ENCODE peak calls at places on chromosomes 12 and 14, in eight cellular contexts. Z is germinal center; K is GM19239; X is GM20000; T is CD8-positive, alpha-beta memory T cell; H is AML-193; S is prostate gland; V is fibroblast of mammary gland. B is an unnamed sample.

GRCh38 chr12:115828151-115828550 is 449.3 kb downstream of the MED13L start:
- DNase-seq in Z (no peak), K (no peak), X (no peak), T (no peak), H (no peak), S (no peak), V (no peak), B (no peak)

GRCh38 chr14:19878029-19878642 is 3.2 kb downstream of the OR4K2 start:
- DNase-seq in Z (no peak), K (no peak), X (peak; percentile 22), T (no peak), H (peak; percentile 4), S (no peak), V (peak; percentile 24), B (peak; percentile 82)

GRCh38 chr12:108694812-108695278 is 36.5 kb downstream of the CORO1C start:
- DNase-seq in Z (no peak), K (no peak), X (no peak), T (no peak), H (no peak), S (no peak), V (peak; percentile 60), B (no peak)

GRCh38 chr12:107360033-107360432 is 266.7 kb upstream of the CRY1 start:
- DNase-seq in Z (no peak), K (no peak), X (no peak), T (no peak), H (no peak), S (no peak), V (no peak), B (no peak)

GRCh38 chr14:65961004-65961403 is 525.2 kb upstream of the CCDC196 start:
- DNase-seq in Z (peak; percentile 41), K (no peak), X (peak; percentile 58), T (peak; percentile 38), H (peak; percentile 12), S (no peak), V (peak; percentile 62), B (peak; percentile 90)

GRCh38 chr14:44778562-44778961 is 183.2 kb downstream of the KLHL28 start:
- DNase-seq in Z (no peak), K (no peak), X (no peak), T (no peak), H (no peak), S (no peak), V (peak; percentile 32), B (no peak)

GRCh38 chr12:121784460-121784859 is 9.0 kb downstream of the RHOF start:
- DNase-seq in Z (no peak), K (no peak), X (no peak), T (no peak), H (no peak), S (no peak), V (peak; percentile 96), B (no peak)

GRCh38 chr12:40446385-40446784 is 221.6 kb downstream of the LRRK2 start:
- DNase-seq in Z (peak; percentile 4), K (peak; percentile 1), X (peak; percentile 35), T (no peak), H (no peak), S (no peak), V (peak; percentile 13), B (peak; percentile 61)

GRCh38 chr14:101500061-101500460 is 61.2 kb upstream of the DIO3 start:
- DNase-seq in Z (no peak), K (no peak), X (no peak), T (no peak), H (no peak), S (no peak), V (no peak), B (no peak)

GRCh38 chr12:116720129-116720528 is 17.7 kb downstream of the SPRING1 start:
- DNase-seq in Z (no peak), K (no peak), X (no peak), T (no peak), H (no peak), S (no peak), V (no peak), B (no peak)

GRCh38 chr12:45577844-45578399 is 151.6 kb upstream of the ARID2 start:
- DNase-seq in Z (no peak), K (no peak), X (no peak), T (no peak), H (no peak), S (no peak), V (peak; percentile 27), B (no peak)

GRCh38 chr14:51210594-51210993 is 29.5 kb upstream of the TMX1 start:
- DNase-seq in Z (no peak), K (no peak), X (no peak), T (no peak), H (no peak), S (no peak), V (no peak), B (no peak)

GRCh38 chr12:88225776-88226175 is 83.7 kb downstream of the TMTC3 start:
- DNase-seq in Z (no peak), K (no peak), X (no peak), T (no peak), H (no peak), S (no peak), V (no peak), B (peak; percentile 51)

GRCh38 chr12:55732288-55732687 is 3.5 kb upstream of the CD63 start:
- DNase-seq in Z (no peak), K (no peak), X (no peak), T (no peak), H (no peak), S (no peak), V (no peak), B (no peak)

GRCh38 chr12:3882896-3883564 is 9.8 kb upstream of the PARP11 start:
- DNase-seq in Z (peak; percentile 42), K (no peak), X (peak; percentile 35), T (no peak), H (peak; percentile 42), S (no peak), V (peak; percentile 31), B (peak; percentile 66)

GRCh38 chr12:109731231-109731731 is 17.7 kb downstream of the FAM222A start:
- DNase-seq in Z (no peak), K (no peak), X (no peak), T (no peak), H (no peak), S (no peak), V (no peak), B (no peak)

GRCh38 chr14:53501361-53502320 is 348.5 kb upstream of the DDHD1 start:
- DNase-seq in Z (no peak), K (no peak), X (no peak), T (no peak), H (no peak), S (peak; percentile 31), V (peak; percentile 56), B (no peak)

GRCh38 chr12:11171953-11172675 is 1.1 kb downstream of the SMIM10L1 start:
- DNase-seq in Z (no peak), K (no peak), X (no peak), T (no peak), H (no peak), S (no peak), V (peak; percentile 34), B (no peak)

GRCh38 chr12:31011746-31012567 is 61.7 kb upstream of the DDX11 start:
- DNase-seq in Z (no peak), K (no peak), X (no peak), T (no peak), H (no peak), S (no peak), V (no peak), B (peak; percentile 48)

GRCh38 chr14:71388336-71388735 is 481.1 kb downstream of the PCNX1 start:
- DNase-seq in Z (no peak), K (no peak), X (no peak), T (no peak), H (no peak), S (no peak), V (no peak), B (no peak)

GRCh38 chr12:3684449-3685051 is 68.4 kb downstream of the CRACR2A start:
- DNase-seq in Z (no peak), K (no peak), X (no peak), T (no peak), H (no peak), S (no peak), V (no peak), B (no peak)

GRCh38 chr12:31323466-31324115 is 2.4 kb downstream of the SINHCAF start:
- DNase-seq in Z (peak; percentile 60), K (no peak), X (peak; percentile 63), T (no peak), H (no peak), S (peak; percentile 44), V (no peak), B (peak; percentile 72)

GRCh38 chr12:7832059-7832696 is 40.5 kb downstream of the SLC2A14 start:
- DNase-seq in Z (peak; percentile 75), K (peak; percentile 50), X (peak; percentile 72), T (peak; percentile 24), H (peak; percentile 83), S (no peak), V (peak; percentile 72), B (peak; percentile 79)

GRCh38 chr12:125696044-125696443 is 630.8 kb downstream of the AACS start:
- DNase-seq in Z (no peak), K (no peak), X (no peak), T (no peak), H (no peak), S (no peak), V (no peak), B (no peak)

GRCh38 chr12:29733060-29733459 is 50.7 kb downstream of the TMTC1 start:
- DNase-seq in Z (no peak), K (no peak), X (no peak), T (no peak), H (no peak), S (no peak), V (peak; percentile 57), B (no peak)

GRCh38 chr12:82326905-82327503 is 31.2 kb downstream of the CCDC59 start:
- DNase-seq in Z (no peak), K (no peak), X (no peak), T (no peak), H (peak; percentile 35), S (no peak), V (peak; percentile 47), B (peak; percentile 69)

GRCh38 chr12:46493352-46494209 is 121.0 kb upstream of the SLC38A2 start:
- DNase-seq in Z (no peak), K (no peak), X (no peak), T (no peak), H (no peak), S (no peak), V (no peak), B (no peak)

GRCh38 chr12:6827982-6828670 is at the start of gene P3H3:
- DNase-seq in Z (no peak), K (no peak), X (no peak), T (no peak), H (no peak), S (peak; percentile 33), V (peak; percentile 63), B (no peak)

GRCh38 chr14:50678163-50678562 is 10.1 kb upstream of the SAV1 start:
- DNase-seq in Z (no peak), K (no peak), X (no peak), T (no peak), H (no peak), S (no peak), V (no peak), B (no peak)

GRCh38 chr12:90027889-90028570 is 319.4 kb upstream of the ATP2B1 start:
- DNase-seq in Z (no peak), K (no peak), X (no peak), T (no peak), H (no peak), S (no peak), V (no peak), B (no peak)

GRCh38 chr14:74609721-74610120 is 2.3 kb downstream of the LTBP2 start:
- DNase-seq in Z (no peak), K (no peak), X (no peak), T (no peak), H (no peak), S (no peak), V (peak; percentile 40), B (no peak)